ENCODE peak calls at places on chromosomes 3 and 15, in five cellular contexts. X, D, H, L and N are unnamed samples.

GRCh38 chr3:125498630-125499029 is 21.4 kb downstream of the SNX4 start:
- DNase-seq in X (no peak), D (no peak), H (no peak), L (no peak), N (no peak)

GRCh38 chr3:174325834-174326705 is 533.1 kb upstream of the NAALADL2 start:
- DNase-seq in X (no peak), D (peak; percentile 25), H (no peak), L (no peak), N (no peak)

GRCh38 chr3:72418856-72419255 is 429.4 kb downstream of the SHQ1 start:
- DNase-seq in X (no peak), D (no peak), H (no peak), L (no peak), N (no peak)

GRCh38 chr3:156448300-156448699 is 106.6 kb downstream of the SSR3 start:
- DNase-seq in X (peak; percentile 36), D (peak; percentile 56), H (no peak), L (no peak), N (no peak)

GRCh38 chr3:171974986-171975837 is 64.2 kb upstream of the FNDC3B start:
- DNase-seq in X (no peak), D (peak; percentile 89), H (no peak), L (no peak), N (no peak)

GRCh38 chr15:20345401-20345958 is 196.1 kb downstream of the GOLGA6L6 start:
- DNase-seq in X (no peak), D (no peak), H (no peak), L (peak; percentile 87), N (peak; percentile 37)

GRCh38 chr15:36029606-36030005 is 483.6 kb upstream of the DPH6 start:
- DNase-seq in X (no peak), D (peak; percentile 67), H (no peak), L (no peak), N (no peak)

GRCh38 chr3:51975857-51976549 is 1.1 kb downstream of the ABHD14A start:
- DNase-seq in X (peak; percentile 44), D (peak; percentile 59), H (no peak), L (peak; percentile 87), N (no peak)

GRCh38 chr3:102419786-102420185 is 15.0 kb upstream of the ZPLD1 start:
- DNase-seq in X (no peak), D (no peak), H (no peak), L (no peak), N (no peak)

GRCh38 chr3:193883551-193883950 is 252.4 kb upstream of the HES1 start:
- DNase-seq in X (no peak), D (peak; percentile 28), H (no peak), L (no peak), N (no peak)

GRCh38 chr3:140584549-140584948 is 93.3 kb upstream of the TRIM42 start:
- DNase-seq in X (no peak), D (no peak), H (no peak), L (no peak), N (no peak)

GRCh38 chr3:196202516-196202970 is 8.7 kb downstream of the ZDHHC19 start:
- DNase-seq in X (no peak), D (peak; percentile 22), H (no peak), L (peak; percentile 93), N (no peak)

GRCh38 chr3:170717410-170718402 is 131.8 kb upstream of the SLC7A14 start:
- DNase-seq in X (no peak), D (peak; percentile 83), H (no peak), L (no peak), N (no peak)

GRCh38 chr15:64905941-64906340 is 5.8 kb upstream of the ANKDD1A start:
- DNase-seq in X (no peak), D (no peak), H (no peak), L (no peak), N (no peak)

GRCh38 chr3:118089563-118089962 is 945.1 kb downstream of the IGSF11 start:
- DNase-seq in X (no peak), D (no peak), H (no peak), L (no peak), N (no peak)

GRCh38 chr3:81105761-81106160 is 655.7 kb downstream of the GBE1 start:
- DNase-seq in X (no peak), D (peak; percentile 17), H (no peak), L (no peak), N (no peak)

GRCh38 chr15:38879909-38880471 is 315.4 kb upstream of the RASGRP1 start:
- DNase-seq in X (no peak), D (peak; percentile 58), H (no peak), L (no peak), N (no peak)

GRCh38 chr15:48494646-48495045 is 150.9 kb downstream of the FBN1 start:
- DNase-seq in X (no peak), D (no peak), H (no peak), L (no peak), N (no peak)

GRCh38 chr15:77856718-77857346 is 220.7 kb downstream of the TBC1D2B start:
- DNase-seq in X (no peak), D (no peak), H (no peak), L (peak; percentile 2), N (no peak)

GRCh38 chr15:40118473-40118872 is 9.8 kb upstream of the BMF start:
- DNase-seq in X (no peak), D (no peak), H (no peak), L (no peak), N (no peak)

GRCh38 chr3:10288575-10288960 is 4.2 kb downstream of the GHRL start:
- DNase-seq in X (no peak), D (no peak), H (no peak), L (no peak), N (no peak)

GRCh38 chr3:10285742-10286524 is 6.8 kb downstream of the GHRL start:
- DNase-seq in X (no peak), D (no peak), H (no peak), L (no peak), N (no peak)

GRCh38 chr3:10287936-10288574 is 4.7 kb downstream of the GHRL start:
- DNase-seq in X (no peak), D (no peak), H (no peak), L (no peak), N (no peak)

GRCh38 chr3:10285307-10285706 is 7.4 kb downstream of the GHRL start:
- DNase-seq in X (no peak), D (no peak), H (no peak), L (no peak), N (no peak)

GRCh38 chr3:10286596-10287295 is 6.0 kb downstream of the GHRL start:
- DNase-seq in X (peak; percentile 69), D (peak; percentile 83), H (no peak), L (no peak), N (no peak)
- TF ChIP-seq CTCF in X (peak; percentile 74), D (peak; percentile 49), H (no peak), L (no peak), N (no peak)

GRCh38 chr15:100914876-100915275 is 4.3 kb upstream of the LRRK1 start:
- DNase-seq in X (no peak), D (peak; percentile 32), H (no peak), L (no peak), N (no peak)
- TF ChIP-seq CTCF in X (peak; percentile 58), D (no peak), H (no peak), L (no peak), N (no peak)

GRCh38 chr3:57863380-57863779 is 107.3 kb downstream of the SLMAP start:
- DNase-seq in X (no peak), D (no peak), H (no peak), L (no peak), N (no peak)

GRCh38 chr3:57862894-57863293 is 106.8 kb downstream of the SLMAP start:
- DNase-seq in X (no peak), D (no peak), H (no peak), L (no peak), N (no peak)

DNA sequence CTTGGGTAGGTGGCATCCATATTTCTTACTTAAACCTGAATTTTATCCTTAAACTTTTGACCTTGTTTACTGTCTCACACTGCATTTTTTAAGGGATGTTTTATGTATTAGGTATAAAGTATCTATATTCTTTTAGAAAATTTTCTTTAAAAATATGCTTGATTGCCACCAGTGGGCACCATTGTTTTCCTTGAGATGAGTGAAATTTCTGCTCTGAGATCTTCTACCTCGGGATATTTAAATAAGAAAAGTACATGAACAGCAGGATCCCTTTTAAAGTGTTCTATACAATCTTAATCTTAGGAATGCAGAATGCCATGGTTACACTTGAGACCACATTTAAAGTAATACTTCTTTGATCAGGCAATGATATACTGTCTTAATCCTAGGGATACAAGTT is 108.7 kb downstream of the SLMAP start:
- DNase-seq in X (peak; percentile 8), D (peak; percentile 56), H (no peak), L (no peak), N (no peak)
- TF ChIP-seq CTCF in X (peak; percentile 70), D (peak; percentile 59), H (peak; percentile 9), L (peak; percentile 30), N (peak; percentile 62)

GRCh38 chr3:138300657-138301056 is 29.0 kb downstream of the NME9 start:
- DNase-seq in X (no peak), D (no peak), H (no peak), L (no peak), N (no peak)
- TF ChIP-seq CTCF in X (no peak), D (no peak), H (no peak), L (no peak), N (no peak)

GRCh38 chr3:160163259-160163878 is 61.9 kb upstream of the C3orf80 start:
- DNase-seq in X (peak; percentile 12), D (peak; percentile 68), H (no peak), L (no peak), N (no peak)
- TF ChIP-seq CTCF in X (peak; percentile 74), D (peak; percentile 47), H (peak; percentile 15), L (peak; percentile 40), N (peak; percentile 37)

GRCh38 chr3:69240651-69241578 is 118.5 kb upstream of the LMOD3 start:
- DNase-seq in X (no peak), D (peak; percentile 60), H (peak; percentile 48), L (no peak), N (no peak)

GRCh38 chr3:69241769-69242168 is 119.4 kb upstream of the LMOD3 start:
- DNase-seq in X (no peak), D (no peak), H (peak; percentile 25), L (no peak), N (no peak)

GRCh38 chr3:69239063-69239462 is 116.7 kb upstream of the LMOD3 start:
- DNase-seq in X (no peak), D (no peak), H (no peak), L (no peak), N (no peak)

GRCh38 chr3:69232447-69232846 is 110.1 kb upstream of the LMOD3 start:
- DNase-seq in X (no peak), D (no peak), H (no peak), L (no peak), N (no peak)

DNA sequence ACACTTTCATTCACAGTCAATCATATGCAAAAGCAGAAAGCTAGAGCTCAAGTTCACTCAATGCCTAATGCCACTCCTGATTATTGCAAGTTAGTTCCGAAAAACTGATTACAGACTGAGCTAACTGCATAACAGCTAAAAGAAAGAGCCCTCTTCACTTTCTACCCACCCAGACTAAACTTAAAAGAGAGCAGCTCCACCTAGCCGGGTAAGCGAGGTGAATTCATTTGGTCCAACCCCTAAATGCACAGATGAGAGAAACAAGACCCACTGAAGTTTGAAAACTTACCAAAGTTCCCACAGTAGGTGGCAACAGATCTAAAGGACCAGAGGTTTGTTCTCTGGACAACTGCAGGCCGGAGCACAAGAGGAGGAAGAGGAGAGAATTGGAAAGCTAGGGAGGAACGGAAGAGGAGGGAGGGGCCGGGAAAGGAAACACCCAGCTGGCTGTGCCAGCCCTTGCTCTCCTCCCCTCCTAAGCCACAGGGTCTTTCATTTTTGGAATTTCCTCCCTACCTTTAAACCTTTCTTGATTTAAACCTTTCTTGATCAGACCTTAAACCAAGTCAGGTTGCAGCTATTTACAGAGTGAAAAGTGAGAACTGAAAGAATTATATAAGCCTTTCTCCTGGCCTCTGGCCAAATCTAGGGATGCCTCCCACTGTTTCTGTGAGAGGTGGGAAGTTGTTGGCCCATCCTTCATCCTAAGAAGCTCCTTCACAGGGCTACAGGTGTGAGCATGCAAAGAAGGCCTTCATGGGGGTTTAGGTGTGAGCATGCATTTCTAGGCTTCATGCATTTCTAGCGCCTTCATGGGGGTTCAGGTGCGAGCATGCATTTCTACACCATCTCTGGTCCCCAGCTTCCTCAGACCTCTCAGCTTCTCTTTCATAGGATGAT is 114.7 kb upstream of the LMOD3 start:
- DNase-seq in X (no peak), D (no peak), H (no peak), L (no peak), N (no peak)
- TF ChIP-seq CTCF in X (no peak), D (no peak), H (no peak), L (no peak), N (no peak)